ENCODE peak calls at places on chromosome 19, in six cellular contexts. Q is cardiac fibroblast, P is H9, N is AG09319, S is choroid plexus epithelial cell, U is left ventricle myocardium inferior. J is an unnamed sample.

GRCh38 chr19:14722127-14722526 is 32.3 kb downstream of the ZNF333 start:
- DNase-seq in Q (no peak), P (no peak), N (no peak), S (no peak), U (no peak), J (no peak)

GRCh38 chr19:38877781-38878574 is at the start of gene RINL:
- DNase-seq in Q (no peak), P (peak), N (no peak), S (no peak), U (no peak), J (no peak)

GRCh38 chr19:22428299-22428913 is 6.3 kb upstream of the ZNF98 start:
- DNase-seq in Q (no peak), P (no peak), N (no peak), S (no peak), U (no peak), J (no peak)

GRCh38 chr19:19115954-19116353 is 22.3 kb downstream of the TMEM161A start:
- DNase-seq in Q (peak), P (peak), N (no peak), S (peak), U (no peak), J (no peak)

GRCh38 chr19:35755550-35756371 is 1.1 kb downstream of the HSPB6 start:
- DNase-seq in Q (peak), P (peak), N (peak), S (peak), U (peak), J (peak)

GRCh38 chr19:38831142-38831605 is 420 bp downstream of the ECH1 start:
- DNase-seq in Q (peak), P (peak), N (peak), S (peak), U (peak), J (peak)

GRCh38 chr19:42281175-42282035 is 12.4 kb downstream of the CIC start:
- DNase-seq in Q (peak), P (peak), N (no peak), S (peak), U (peak), J (no peak)

GRCh38 chr19:5891938-5892771 is 11.4 kb downstream of the NDUFA11 start:
- DNase-seq in Q (peak), P (peak), N (no peak), S (peak), U (no peak), J (peak)

GRCh38 chr19:44662686-44663085 is 8.6 kb upstream of the CEACAM19 start:
- DNase-seq in Q (no peak), P (no peak), N (no peak), S (peak), U (no peak), J (no peak)

GRCh38 chr19:10113592-10113963 is 2.1 kb downstream of the P2RY11 start:
- DNase-seq in Q (peak), P (peak), N (no peak), S (no peak), U (no peak), J (no peak)

GRCh38 chr19:35757231-35757748 is 461 bp upstream of the HSPB6 start:
- DNase-seq in Q (peak), P (no peak), N (peak), S (peak), U (peak), J (peak)

GRCh38 chr19:58170860-58171259 is 12.0 kb upstream of the ZNF274 start:
- DNase-seq in Q (peak), P (no peak), N (no peak), S (peak), U (no peak), J (peak)

GRCh38 chr19:38394488-38394887 is 6.0 kb downstream of the SPRED3 start:
- DNase-seq in Q (no peak), P (peak), N (no peak), S (peak), U (no peak), J (peak)

GRCh38 chr19:42114412-42114811 is 17.8 kb downstream of the POU2F2 start:
- DNase-seq in Q (no peak), P (peak), N (no peak), S (peak), U (no peak), J (no peak)

GRCh38 chr19:294341-294818 is 3.2 kb upstream of the PLPP2 start:
- DNase-seq in Q (peak), P (peak), N (no peak), S (peak), U (no peak), J (no peak)

GRCh38 chr19:35509861-35510625 is 3.4 kb downstream of the DMKN start:
- DNase-seq in Q (peak), P (peak), N (no peak), S (peak), U (peak), J (no peak)

GRCh38 chr19:48344892-48345291 is 18.8 kb downstream of the TMEM143 start:
- DNase-seq in Q (no peak), P (no peak), N (no peak), S (no peak), U (no peak), J (no peak)

GRCh38 chr19:33823341-33823740 is 26.7 kb downstream of the KCTD15 start:
- DNase-seq in Q (no peak), P (no peak), N (no peak), S (no peak), U (no peak), J (no peak)

GRCh38 chr19:35773020-35773809 is 2.1 kb upstream of the ARHGAP33 start:
- DNase-seq in Q (peak), P (no peak), N (no peak), S (peak), U (no peak), J (no peak)

GRCh38 chr19:3387645-3388589 is 21.5 kb downstream of the NFIC start:
- DNase-seq in Q (no peak), P (no peak), N (peak), S (no peak), U (peak), J (no peak)

GRCh38 chr19:1069009-1069779 is 2.2 kb downstream of the ARHGAP45 start:
- DNase-seq in Q (no peak), P (no peak), N (no peak), S (no peak), U (peak), J (no peak)

GRCh38 chr19:460877-461609 is at the start of gene SHC2:
- DNase-seq in Q (no peak), P (no peak), N (no peak), S (no peak), U (peak), J (no peak)

GRCh38 chr19:29259867-29260281 is 46.9 kb upstream of the UQCRFS1 start:
- DNase-seq in Q (no peak), P (no peak), N (no peak), S (no peak), U (no peak), J (no peak)

GRCh38 chr19:57587529-57587928 is 3.6 kb downstream of the ZIK1 start:
- DNase-seq in Q (peak), P (no peak), N (no peak), S (peak), U (no peak), J (peak)

GRCh38 chr19:31969955-31970545 is 375.4 kb upstream of the ZNF507 start:
- DNase-seq in Q (no peak), P (no peak), N (no peak), S (no peak), U (no peak), J (no peak)

GRCh38 chr19:34316741-34317241 is 48.2 kb upstream of the GPI start:
- DNase-seq in Q (peak), P (no peak), N (no peak), S (peak), U (no peak), J (peak)

GRCh38 chr19:38034153-38034835 is 127.3 kb downstream of the SIPA1L3 start:
- DNase-seq in Q (peak), P (no peak), N (no peak), S (peak), U (no peak), J (peak)

GRCh38 chr19:48123907-48124675 is 13.5 kb upstream of the PLA2G4C start:
- DNase-seq in Q (peak), P (no peak), N (peak), S (peak), U (no peak), J (peak)

GRCh38 chr19:53884256-53884655 is 2.3 kb downstream of the PRKCG start:
- DNase-seq in Q (no peak), P (no peak), N (no peak), S (no peak), U (no peak), J (no peak)

GRCh38 chr19:45729774-45730388 is 815 bp downstream of the FBXO46 start:
- DNase-seq in Q (peak), P (no peak), N (no peak), S (peak), U (no peak), J (no peak)

GRCh38 chr19:1155352-1156304 is 18.4 kb downstream of the SBNO2 start:
- DNase-seq in Q (peak), P (no peak), N (no peak), S (peak), U (no peak), J (no peak)

GRCh38 chr19:401836-402535 is 7.0 kb downstream of the C2CD4C start:
- DNase-seq in Q (no peak), P (peak), N (no peak), S (no peak), U (no peak), J (no peak)

GRCh38 chr19:10206226-10206873 is 11.6 kb upstream of the DNMT1 start:
- DNase-seq in Q (peak), P (no peak), N (no peak), S (peak), U (no peak), J (peak)

GRCh38 chr19:57075801-57076492 is 43.8 kb upstream of the USP29 start:
- DNase-seq in Q (no peak), P (no peak), N (no peak), S (no peak), U (no peak), J (no peak)

GRCh38 chr19:35116085-35116801 is 620 bp downstream of the FXYD3 start:
- DNase-seq in Q (no peak), P (no peak), N (no peak), S (no peak), U (no peak), J (no peak)

GRCh38 chr19:10766049-10766623 is 48.3 kb downstream of the DNM2 start:
- DNase-seq in Q (no peak), P (no peak), N (no peak), S (no peak), U (no peak), J (no peak)

DNA sequence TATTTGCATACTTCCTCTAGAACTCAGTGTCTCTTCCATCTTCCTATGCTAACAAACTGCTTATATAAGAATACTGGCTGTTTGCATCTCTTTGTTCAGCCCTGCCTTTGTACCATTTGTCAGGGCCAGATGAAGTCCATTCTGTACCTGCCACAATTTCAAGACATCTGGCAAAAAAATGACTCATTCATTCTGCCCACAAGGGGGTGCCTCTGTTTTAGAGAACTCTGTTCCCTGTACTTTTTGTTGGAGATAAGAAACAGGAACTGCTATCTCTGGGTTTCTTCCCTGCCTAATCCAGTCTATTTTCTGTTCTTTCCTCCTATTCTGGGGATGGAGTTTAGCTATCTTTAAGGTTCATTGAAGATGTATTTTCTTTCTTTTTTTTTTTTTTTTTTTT is 23.0 kb downstream of the ZNF568 start:
- DNase-seq in Q (peak), P (no peak), N (no peak), S (peak), U (no peak), J (no peak)
- TF ChIP-seq CTCF in Q (no peak), P (no peak), N (no peak), S (peak), U (peak), J (no peak)

GRCh38 chr19:13600091-13600490 is 93.8 kb upstream of the CACNA1A start:
- DNase-seq in Q (no peak), P (no peak), N (no peak), S (no peak), U (no peak), J (no peak)
- TF ChIP-seq CTCF in Q (no peak), P (no peak), N (no peak), S (no peak), U (no peak), J (no peak)

GRCh38 chr19:51297406-51297805 is 14.0 kb upstream of the IGLON5 start:
- DNase-seq in Q (no peak), P (no peak), N (no peak), S (no peak), U (no peak), J (no peak)

GRCh38 chr19:51294211-51294976 is 17.1 kb upstream of the IGLON5 start:
- DNase-seq in Q (no peak), P (peak), N (no peak), S (no peak), U (no peak), J (no peak)

GRCh38 chr19:51294977-51295375 is 16.5 kb upstream of the IGLON5 start:
- DNase-seq in Q (no peak), P (no peak), N (no peak), S (no peak), U (no peak), J (no peak)

GRCh38 chr19:51295382-51296126 is 15.9 kb upstream of the IGLON5 start:
- DNase-seq in Q (no peak), P (peak), N (no peak), S (no peak), U (no peak), J (no peak)

DNA sequence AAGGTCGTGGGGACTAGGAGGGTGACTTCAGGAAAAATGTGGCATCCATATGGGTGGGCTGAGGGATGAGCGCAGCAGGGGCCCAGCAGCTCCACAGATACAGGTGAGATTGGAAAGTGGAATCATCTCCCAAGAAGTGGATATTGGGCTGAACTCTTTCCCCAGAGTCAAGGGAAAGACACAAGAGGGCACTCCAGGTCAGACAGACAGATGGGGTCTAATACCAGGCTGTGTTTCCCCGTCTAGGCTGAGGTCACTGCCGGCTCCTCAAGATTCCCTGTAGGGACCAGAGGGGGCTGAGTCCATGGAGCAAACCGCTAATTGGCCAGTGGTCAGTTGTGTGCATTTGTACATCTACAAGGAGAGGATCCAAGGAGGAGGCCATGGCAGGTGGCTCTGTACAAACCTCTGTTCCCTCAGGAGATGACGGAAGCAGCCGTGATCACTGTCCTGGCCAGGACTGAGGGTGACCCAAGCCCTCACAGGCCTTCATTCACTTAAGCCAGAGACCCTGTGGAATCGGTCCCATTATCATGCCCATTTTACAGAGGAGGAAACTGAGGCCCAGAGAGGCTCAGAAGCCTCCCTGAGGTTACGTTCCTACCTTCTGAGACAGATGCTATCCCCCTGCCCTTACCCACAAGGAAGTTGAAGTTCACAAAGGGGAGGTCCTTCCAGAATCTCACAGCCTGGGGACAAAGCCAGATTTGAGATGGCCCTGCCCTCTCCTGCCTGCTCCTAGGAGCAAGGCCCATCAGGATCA is 14.9 kb upstream of the IGLON5 start:
- DNase-seq in Q (no peak), P (peak), N (no peak), S (no peak), U (no peak), J (no peak)
- TF ChIP-seq CTCF in Q (no peak), P (peak), N (no peak), S (no peak), U (no peak), J (no peak)

GRCh38 chr19:17540174-17540573 is 15.3 kb upstream of the COLGALT1 start:
- DNase-seq in Q (no peak), P (no peak), N (no peak), S (no peak), U (no peak), J (no peak)

GRCh38 chr19:17541184-17541759 is 14.2 kb upstream of the COLGALT1 start:
- DNase-seq in Q (no peak), P (no peak), N (no peak), S (no peak), U (no peak), J (no peak)

GRCh38 chr19:17538684-17539287 is 16.7 kb upstream of the COLGALT1 start:
- DNase-seq in Q (no peak), P (no peak), N (no peak), S (no peak), U (no peak), J (no peak)

GRCh38 chr19:17542042-17542441 is 13.4 kb upstream of the COLGALT1 start:
- DNase-seq in Q (no peak), P (no peak), N (no peak), S (no peak), U (no peak), J (no peak)

DNA sequence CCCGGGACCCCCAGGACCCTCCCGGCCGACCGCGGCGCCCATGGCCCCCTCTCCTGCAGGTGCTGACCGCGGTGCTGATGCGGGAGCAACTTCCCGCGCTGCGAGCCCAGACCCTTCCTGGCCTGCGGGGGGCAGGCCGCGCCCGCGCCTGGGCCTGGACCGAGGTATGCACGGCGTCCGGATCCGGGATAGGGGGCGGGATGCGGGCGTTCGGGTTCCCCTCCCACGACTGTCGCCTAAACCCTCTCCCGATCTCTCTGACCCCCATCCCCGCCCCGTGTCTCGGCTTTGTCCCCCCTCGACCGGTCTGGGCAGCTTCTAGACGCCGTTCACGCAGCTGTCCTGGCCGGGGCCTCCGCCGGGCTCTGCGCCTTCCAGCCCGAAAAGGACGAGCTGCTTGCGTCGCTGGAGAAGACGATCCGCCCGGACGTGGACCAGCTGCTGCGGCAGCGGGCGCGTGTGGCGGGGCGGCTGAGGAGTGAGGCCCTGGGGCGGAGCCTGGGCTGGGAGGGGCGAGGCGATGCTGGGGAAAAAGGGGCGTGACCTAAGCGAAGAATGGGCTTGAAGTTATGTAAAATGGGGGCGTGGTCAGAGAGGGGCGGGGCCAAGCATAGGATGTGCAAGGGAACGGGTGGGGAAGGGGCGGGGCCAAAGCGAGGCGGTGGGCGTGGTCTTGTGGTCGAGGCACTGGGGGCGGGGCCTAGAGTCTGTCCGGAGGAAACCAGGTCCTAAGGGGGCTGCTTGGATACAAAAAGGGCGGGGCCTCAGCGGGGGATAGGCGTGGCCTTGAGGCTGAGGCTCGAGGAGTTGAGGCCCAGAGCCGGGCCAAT is 15.9 kb upstream of the COLGALT1 start:
- DNase-seq in Q (peak), P (peak), N (peak), S (peak), U (peak), J (peak)
- TF ChIP-seq CTCF in Q (peak), P (peak), N (peak), S (peak), U (peak), J (peak)

DNA sequence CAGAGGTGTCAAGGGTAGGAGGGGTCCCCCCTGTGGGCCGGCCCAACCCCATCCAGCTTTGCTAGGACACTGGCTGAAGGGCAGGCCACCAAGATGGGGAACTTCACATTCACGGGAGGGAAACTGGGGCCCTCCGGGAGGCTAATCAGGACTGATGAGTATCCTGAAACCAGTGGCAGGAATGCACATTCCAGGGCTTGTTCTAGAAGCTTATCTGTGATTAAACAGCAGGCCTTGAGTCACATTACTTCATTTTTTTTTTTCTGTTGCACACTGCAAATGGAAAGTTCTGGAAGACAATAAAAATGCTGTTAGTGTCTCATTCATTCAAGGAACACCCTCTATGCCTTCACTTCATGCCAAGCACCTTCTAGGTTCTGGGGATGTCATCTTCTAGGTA is 15.5 kb upstream of the SIGLEC11 start:
- DNase-seq in Q (no peak), P (no peak), N (no peak), S (peak), U (no peak), J (no peak)
- TF ChIP-seq CTCF in Q (no peak), P (no peak), N (no peak), S (no peak), U (no peak), J (no peak)

J was measured in brain microvascular endothelial cell.